ENCODE peak calls at places on chromosome 20, in four cellular contexts. Q, Z, T and C are unnamed samples.

GRCh38 chr20:22511943-22512910 is 72.1 kb downstream of the FOXA2 start:
- DNase-seq in Q (no peak), Z (no peak), T (no peak), C (peak; percentile 39)

GRCh38 chr20:47664068-47664437 is 121.2 kb downstream of the SULF2 start:
- DNase-seq in Q (no peak), Z (no peak), T (no peak), C (no peak)

GRCh38 chr20:43442310-43442880 is 15.3 kb upstream of the SRSF6 start:
- DNase-seq in Q (no peak), Z (no peak), T (no peak), C (peak; percentile 58)

GRCh38 chr20:25984933-25985332 is 288.3 kb upstream of the ZNF337 start:
- DNase-seq in Q (no peak), Z (peak; percentile 34), T (no peak), C (no peak)

GRCh38 chr20:598133-598881 is 11.8 kb downstream of the TCF15 start:
- DNase-seq in Q (no peak), Z (no peak), T (no peak), C (no peak)

GRCh38 chr20:34579936-34580587 is 21.5 kb downstream of the MAP1LC3A start:
- DNase-seq in Q (no peak), Z (no peak), T (no peak), C (no peak)

GRCh38 chr20:53751394-53752368 is 158.0 kb upstream of the ZNF217 start:
- DNase-seq in Q (no peak), Z (peak; percentile 45), T (no peak), C (no peak)

GRCh38 chr20:47461120-47461685 is 40.5 kb upstream of the NCOA3 start:
- DNase-seq in Q (no peak), Z (no peak), T (no peak), C (no peak)

GRCh38 chr20:4040283-4041179 is 25.2 kb upstream of the RNF24 start:
- DNase-seq in Q (no peak), Z (no peak), T (no peak), C (no peak)

GRCh38 chr20:44856847-44857448 is 28.6 kb upstream of the YWHAB start:
- DNase-seq in Q (no peak), Z (no peak), T (no peak), C (no peak)

GRCh38 chr20:60214901-60215522 is 256.8 kb downstream of the CDH26 start:
- DNase-seq in Q (no peak), Z (no peak), T (no peak), C (no peak)

GRCh38 chr20:48995599-48995998 is 50.5 kb upstream of the CSE1L start:
- DNase-seq in Q (no peak), Z (no peak), T (no peak), C (no peak)

GRCh38 chr20:13333036-13333435 is 112.0 kb downstream of the ISM1 start:
- DNase-seq in Q (no peak), Z (no peak), T (no peak), C (no peak)

GRCh38 chr20:34472246-34472925 is 43.8 kb upstream of the DYNLRB1 start:
- DNase-seq in Q (no peak), Z (no peak), T (no peak), C (no peak)

GRCh38 chr20:51022803-51023616 is at the start of gene KCNG1:
- DNase-seq in Q (no peak), Z (no peak), T (peak; percentile 89), C (peak; percentile 86)

GRCh38 chr20:44692932-44693476 is 22.2 kb upstream of the CCN5 start:
- DNase-seq in Q (no peak), Z (no peak), T (no peak), C (peak; percentile 58)

GRCh38 chr20:57222631-57222950 is 43.9 kb downstream of the BMP7 start:
- DNase-seq in Q (no peak), Z (no peak), T (no peak), C (no peak)

GRCh38 chr20:38418509-38419204 is 16.5 kb downstream of the SNHG17 start:
- DNase-seq in Q (no peak), Z (no peak), T (no peak), C (no peak)

GRCh38 chr20:38222231-38222922 is 38.2 kb downstream of the KIAA1755 start:
- DNase-seq in Q (no peak), Z (peak; percentile 23), T (peak; percentile 85), C (peak; percentile 81)

GRCh38 chr20:49290608-49291191 is 12.8 kb upstream of the ZNFX1 start:
- DNase-seq in Q (no peak), Z (no peak), T (no peak), C (no peak)

GRCh38 chr20:3752386-3752759 is 15.2 kb downstream of the ADISSP start:
- DNase-seq in Q (no peak), Z (no peak), T (no peak), C (no peak)

GRCh38 chr20:17966432-17967312 is 1.9 kb downstream of the SNX5 start:
- DNase-seq in Q (no peak), Z (no peak), T (no peak), C (no peak)

GRCh38 chr20:32858189-32858588 is 534 bp upstream of the EFCAB8 start:
- DNase-seq in Q (no peak), Z (no peak), T (no peak), C (no peak)

GRCh38 chr20:20781029-20781428 is 68.6 kb upstream of the RALGAPA2 start:
- DNase-seq in Q (no peak), Z (peak; percentile 12), T (no peak), C (no peak)

GRCh38 chr20:19501476-19502115 is 256.5 kb upstream of the RIN2 start:
- DNase-seq in Q (no peak), Z (no peak), T (no peak), C (no peak)

GRCh38 chr20:4702562-4703280 is 19.0 kb upstream of the PRND start:
- DNase-seq in Q (no peak), Z (no peak), T (no peak), C (no peak)

GRCh38 chr20:38836991-38837390 is 31.5 kb downstream of the PPP1R16B start:
- DNase-seq in Q (no peak), Z (no peak), T (no peak), C (no peak)

GRCh38 chr20:51318058-51318960 is 224.2 kb downstream of the NFATC2 start:
- DNase-seq in Q (no peak), Z (peak; percentile 19), T (peak; percentile 92), C (peak; percentile 91)

GRCh38 chr20:50540620-50541605 is 30.7 kb downstream of the PTPN1 start:
- DNase-seq in Q (no peak), Z (no peak), T (no peak), C (no peak)

GRCh38 chr20:41287327-41287726 is 30.2 kb downstream of the ZHX3 start:
- DNase-seq in Q (no peak), Z (no peak), T (no peak), C (no peak)

GRCh38 chr20:22929661-22930060 is 105.5 kb upstream of the SSTR4 start:
- DNase-seq in Q (no peak), Z (no peak), T (no peak), C (no peak)